ENCODE peak calls at places on chromosomes 6 and 20, in nine cellular contexts. One of them, this sample, is unnamed.

GRCh38 chr6:159871911-159872310 is 18.9 kb upstream of the MAS1 start:
- DNase-seq in ovary: no peak
- DNase-seq in sigmoid colon: no peak
- DNase-seq in GM23248: no peak
- DNase-seq in Peyer's patch: no peak
- DNase-seq in mammary epithelial cell: no peak
- DNase-seq in cardiac muscle cell: no peak
- DNase-seq in uterus: no peak
- DNase-seq in pancreas: no peak
- DNase-seq in this sample: no peak

GRCh38 chr6:56386717-56387116 is 139.3 kb upstream of the COL21A1 start:
- DNase-seq in mammary epithelial cell: no peak
- DNase-seq in uterus: no peak
- DNase-seq in pancreas: no peak
- DNase-seq in ovary: no peak
- DNase-seq in sigmoid colon: no peak
- DNase-seq in cardiac muscle cell: no peak
- DNase-seq in GM23248: no peak
- DNase-seq in Peyer's patch: no peak
- DNase-seq in this sample: no peak

GRCh38 chr6:116286773-116287358 is 7.1 kb upstream of the TSPYL1 start:
- DNase-seq in cardiac muscle cell: no peak
- DNase-seq in mammary epithelial cell: no peak
- DNase-seq in sigmoid colon: no peak
- DNase-seq in ovary: no peak
- DNase-seq in Peyer's patch: no peak
- DNase-seq in GM23248: no peak
- DNase-seq in pancreas: no peak
- DNase-seq in uterus: no peak
- DNase-seq in this sample: no peak

GRCh38 chr6:166588691-166589333 is 2.3 kb upstream of the RAMACL start:
- DNase-seq in mammary epithelial cell: no peak
- DNase-seq in cardiac muscle cell: no peak
- DNase-seq in Peyer's patch: no peak
- DNase-seq in pancreas: no peak
- DNase-seq in ovary: no peak
- DNase-seq in uterus: no peak
- DNase-seq in GM23248: peak; percentile 67
- DNase-seq in sigmoid colon: no peak
- DNase-seq in this sample: no peak

GRCh38 chr6:28587746-28588075 is 62.0 kb downstream of the GPX5 start:
- DNase-seq in GM23248: peak; percentile 56
- DNase-seq in sigmoid colon: no peak
- DNase-seq in pancreas: no peak
- DNase-seq in Peyer's patch: no peak
- DNase-seq in mammary epithelial cell: no peak
- DNase-seq in ovary: no peak
- DNase-seq in uterus: no peak
- DNase-seq in cardiac muscle cell: no peak
- DNase-seq in this sample: peak; percentile 61

GRCh38 chr6:170165501-170166117 is 125.3 kb downstream of the DLL1 start:
- DNase-seq in sigmoid colon: peak; percentile 64
- DNase-seq in GM23248: peak; percentile 10
- DNase-seq in Peyer's patch: peak; percentile 43
- DNase-seq in ovary: peak; percentile 70
- DNase-seq in pancreas: no peak
- DNase-seq in uterus: no peak
- DNase-seq in mammary epithelial cell: no peak
- DNase-seq in cardiac muscle cell: peak; percentile 29
- DNase-seq in this sample: peak; percentile 39

GRCh38 chr20:6919792-6920468 is 152.4 kb downstream of the BMP2 start:
- DNase-seq in ovary: no peak
- DNase-seq in uterus: no peak
- DNase-seq in mammary epithelial cell: no peak
- DNase-seq in Peyer's patch: no peak
- DNase-seq in cardiac muscle cell: no peak
- DNase-seq in GM23248: no peak
- DNase-seq in sigmoid colon: no peak
- DNase-seq in pancreas: no peak
- DNase-seq in this sample: no peak

GRCh38 chr20:49590163-49591017 is 22.5 kb upstream of the PTGIS start:
- DNase-seq in cardiac muscle cell: no peak
- DNase-seq in uterus: no peak
- DNase-seq in sigmoid colon: no peak
- DNase-seq in pancreas: no peak
- DNase-seq in GM23248: no peak
- DNase-seq in Peyer's patch: no peak
- DNase-seq in ovary: no peak
- DNase-seq in mammary epithelial cell: no peak
- DNase-seq in this sample: no peak

DNA sequence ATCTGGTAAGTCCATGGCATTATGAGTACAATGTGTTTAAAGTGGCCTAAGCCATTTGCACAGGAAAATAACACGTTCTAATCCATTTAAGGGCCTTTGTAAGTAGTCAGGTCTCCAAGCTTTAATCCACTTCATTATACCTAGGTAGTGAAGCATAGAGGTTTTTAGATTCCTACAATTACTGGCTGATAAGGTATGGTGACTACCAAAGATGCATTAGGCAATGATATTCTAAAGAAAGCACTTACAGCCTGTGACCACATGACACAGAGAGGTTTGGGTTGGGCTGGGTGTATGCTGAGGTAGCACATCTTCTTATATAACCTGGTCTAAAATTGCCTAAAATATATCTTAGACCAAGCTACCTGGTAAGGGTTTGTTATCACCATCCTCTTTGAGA is 504.4 kb downstream of the TFAP2B start:
- DNase-seq in sigmoid colon: no peak
- DNase-seq in uterus: no peak
- DNase-seq in cardiac muscle cell: no peak
- DNase-seq in Peyer's patch: no peak
- DNase-seq in pancreas: no peak
- DNase-seq in mammary epithelial cell: no peak
- DNase-seq in GM23248: no peak
- DNase-seq in ovary: no peak
- DNase-seq in this sample: no peak
- H3K27me3 ChIP-seq in sigmoid colon: no peaks in the 10 kb centered on the region
- H3K27me3 ChIP-seq in uterus: no peaks in the 10 kb centered on the region
- H3K27me3 ChIP-seq in cardiac muscle cell: no peaks in the 10 kb centered on the region
- H3K27me3 ChIP-seq in Peyer's patch: no peaks in the 10 kb centered on the region
- H3K27me3 ChIP-seq in pancreas: no peaks in the 10 kb centered on the region
- H3K27me3 ChIP-seq in mammary epithelial cell: no peaks in the 10 kb centered on the region
- H3K27me3 ChIP-seq in GM23248: no peaks in the 10 kb centered on the region
- H3K27me3 ChIP-seq in ovary: no peaks in the 10 kb centered on the region
- H3K27me3 ChIP-seq in this sample: no peaks in the 10 kb centered on the region

DNA sequence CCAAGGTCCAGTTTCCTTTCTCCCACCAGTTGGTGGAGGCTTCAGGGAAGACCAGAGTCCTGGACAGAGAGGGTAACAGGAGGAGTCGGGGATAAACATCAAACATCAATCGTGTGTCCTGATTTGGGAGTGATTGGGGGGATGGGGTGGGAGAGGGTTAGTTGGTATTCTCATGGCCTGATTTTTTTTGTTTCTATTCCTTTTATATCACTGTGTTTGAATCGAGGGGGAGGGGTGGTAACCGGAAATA is 365 bp upstream of the HSD17B8 start:
- DNase-seq in mammary epithelial cell: no peak
- DNase-seq in ovary: no peak
- DNase-seq in sigmoid colon: no peak
- DNase-seq in pancreas: no peak
- DNase-seq in cardiac muscle cell: no peak
- DNase-seq in uterus: no peak
- DNase-seq in Peyer's patch: no peak
- DNase-seq in GM23248: no peak
- DNase-seq in this sample: no peak
- H3K4me1 ChIP-seq in mammary epithelial cell: peaks cover 39% of the 10 kb centered on the region
- H3K4me1 ChIP-seq in ovary: peaks cover 31% of the 10 kb centered on the region
- H3K4me1 ChIP-seq in sigmoid colon: no peaks in the 10 kb centered on the region
- H3K4me1 ChIP-seq in pancreas: peaks cover 11% of the 10 kb centered on the region
- H3K4me1 ChIP-seq in cardiac muscle cell: peaks cover 18% of the 10 kb centered on the region
- H3K4me1 ChIP-seq in uterus: peaks cover 10% of the 10 kb centered on the region
- H3K4me1 ChIP-seq in Peyer's patch: peaks cover 28% of the 10 kb centered on the region
- H3K4me1 ChIP-seq in GM23248: peaks cover 43% of the 10 kb centered on the region
- H3K4me1 ChIP-seq in this sample: peaks cover 61% of the 10 kb centered on the region

GRCh38 chr6:137487947-137488735 is 6.1 kb downstream of the OLIG3 start:
- DNase-seq in Peyer's patch: no peak
- DNase-seq in mammary epithelial cell: no peak
- DNase-seq in GM23248: no peak
- DNase-seq in sigmoid colon: no peak
- DNase-seq in cardiac muscle cell: no peak
- DNase-seq in uterus: no peak
- DNase-seq in pancreas: no peak
- DNase-seq in ovary: no peak
- DNase-seq in this sample: no peak
- H3K27me3 ChIP-seq in Peyer's patch: peaks cover 57% of the 10 kb centered on the region
- H3K27me3 ChIP-seq in mammary epithelial cell: peaks cover 49% of the 10 kb centered on the region
- H3K27me3 ChIP-seq in GM23248: peaks cover 76% of the 10 kb centered on the region
- H3K27me3 ChIP-seq in sigmoid colon: peaks cover 35% of the 10 kb centered on the region
- H3K27me3 ChIP-seq in cardiac muscle cell: peaks cover 100% of the 10 kb centered on the region
- H3K27me3 ChIP-seq in uterus: peaks cover 5% of the 10 kb centered on the region
- H3K27me3 ChIP-seq in pancreas: no peaks in the 10 kb centered on the region
- H3K27me3 ChIP-seq in ovary: peaks cover 10% of the 10 kb centered on the region
- H3K27me3 ChIP-seq in this sample: peaks cover 82% of the 10 kb centered on the region

GRCh38 chr6:1113921-1114320 is 198.0 kb upstream of the FOXQ1 start:
- DNase-seq in cardiac muscle cell: no peak
- DNase-seq in sigmoid colon: no peak
- DNase-seq in pancreas: no peak
- DNase-seq in uterus: no peak
- DNase-seq in Peyer's patch: no peak
- DNase-seq in ovary: no peak
- DNase-seq in GM23248: no peak
- DNase-seq in mammary epithelial cell: no peak
- DNase-seq in this sample: no peak
- H3K4me1 ChIP-seq in cardiac muscle cell: no peaks in the 10 kb centered on the region
- H3K4me1 ChIP-seq in sigmoid colon: no peaks in the 10 kb centered on the region
- H3K4me1 ChIP-seq in pancreas: no peaks in the 10 kb centered on the region
- H3K4me1 ChIP-seq in uterus: no peaks in the 10 kb centered on the region
- H3K4me1 ChIP-seq in Peyer's patch: no peaks in the 10 kb centered on the region
- H3K4me1 ChIP-seq in ovary: no peaks in the 10 kb centered on the region
- H3K4me1 ChIP-seq in GM23248: no peaks in the 10 kb centered on the region
- H3K4me1 ChIP-seq in mammary epithelial cell: peaks cover 13% of the 10 kb centered on the region
- H3K4me1 ChIP-seq in this sample: no peaks in the 10 kb centered on the region

GRCh38 chr20:63104312-63105181 is 97.8 kb upstream of the BHLHE23 start:
- DNase-seq in sigmoid colon: no peak
- DNase-seq in cardiac muscle cell: no peak
- DNase-seq in GM23248: no peak
- DNase-seq in ovary: no peak
- DNase-seq in Peyer's patch: no peak
- DNase-seq in mammary epithelial cell: no peak
- DNase-seq in uterus: no peak
- DNase-seq in pancreas: no peak
- DNase-seq in this sample: peak; percentile 80
- H3K27me3 ChIP-seq in sigmoid colon: no peaks in the 10 kb centered on the region
- H3K27me3 ChIP-seq in cardiac muscle cell: peaks cover 55% of the 10 kb centered on the region
- H3K27me3 ChIP-seq in GM23248: no peaks in the 10 kb centered on the region
- H3K27me3 ChIP-seq in ovary: no peaks in the 10 kb centered on the region
- H3K27me3 ChIP-seq in Peyer's patch: no peaks in the 10 kb centered on the region
- H3K27me3 ChIP-seq in mammary epithelial cell: peaks cover 2% of the 10 kb centered on the region
- H3K27me3 ChIP-seq in uterus: no peaks in the 10 kb centered on the region
- H3K27me3 ChIP-seq in pancreas: no peaks in the 10 kb centered on the region
- H3K27me3 ChIP-seq in this sample: peaks cover 8% of the 10 kb centered on the region

GRCh38 chr6:148492654-148493290 is 150.1 kb downstream of the SASH1 start:
- DNase-seq in Peyer's patch: no peak
- DNase-seq in sigmoid colon: no peak
- DNase-seq in cardiac muscle cell: no peak
- DNase-seq in ovary: no peak
- DNase-seq in mammary epithelial cell: no peak
- DNase-seq in pancreas: no peak
- DNase-seq in uterus: no peak
- DNase-seq in GM23248: peak; percentile 82
- DNase-seq in this sample: peak; percentile 50

GRCh38 chr6:148494226-148494625 is 151.6 kb downstream of the SASH1 start:
- DNase-seq in cardiac muscle cell: no peak
- DNase-seq in Peyer's patch: no peak
- DNase-seq in pancreas: no peak
- DNase-seq in sigmoid colon: no peak
- DNase-seq in uterus: no peak
- DNase-seq in GM23248: peak; percentile 60
- DNase-seq in ovary: no peak
- DNase-seq in mammary epithelial cell: no peak
- DNase-seq in this sample: peak; percentile 55

GRCh38 chr6:148495029-148495428 is 152.4 kb downstream of the SASH1 start:
- DNase-seq in ovary: no peak
- DNase-seq in sigmoid colon: no peak
- DNase-seq in mammary epithelial cell: peak; percentile 56
- DNase-seq in pancreas: no peak
- DNase-seq in Peyer's patch: no peak
- DNase-seq in GM23248: peak; percentile 47
- DNase-seq in cardiac muscle cell: no peak
- DNase-seq in uterus: no peak
- DNase-seq in this sample: no peak

GRCh38 chr6:148493374-148493773 is 150.7 kb downstream of the SASH1 start:
- DNase-seq in sigmoid colon: no peak
- DNase-seq in uterus: no peak
- DNase-seq in ovary: no peak
- DNase-seq in pancreas: no peak
- DNase-seq in Peyer's patch: no peak
- DNase-seq in cardiac muscle cell: no peak
- DNase-seq in mammary epithelial cell: no peak
- DNase-seq in GM23248: peak; percentile 27
- DNase-seq in this sample: no peak

GRCh38 chr6:148491638-148492210 is 149.1 kb downstream of the SASH1 start:
- DNase-seq in ovary: no peak
- DNase-seq in Peyer's patch: no peak
- DNase-seq in GM23248: peak; percentile 82
- DNase-seq in mammary epithelial cell: no peak
- DNase-seq in pancreas: no peak
- DNase-seq in sigmoid colon: no peak
- DNase-seq in cardiac muscle cell: no peak
- DNase-seq in uterus: no peak
- DNase-seq in this sample: peak; percentile 65
- H3K4me1 ChIP-seq in ovary: peaks cover 6% of the 10 kb centered on the region
- H3K4me1 ChIP-seq in Peyer's patch: no peaks in the 10 kb centered on the region
- H3K4me1 ChIP-seq in GM23248: peaks cover 58% of the 10 kb centered on the region
- H3K4me1 ChIP-seq in mammary epithelial cell: peaks cover 8% of the 10 kb centered on the region
- H3K4me1 ChIP-seq in pancreas: no peaks in the 10 kb centered on the region
- H3K4me1 ChIP-seq in sigmoid colon: no peaks in the 10 kb centered on the region
- H3K4me1 ChIP-seq in cardiac muscle cell: no peaks in the 10 kb centered on the region
- H3K4me1 ChIP-seq in uterus: no peaks in the 10 kb centered on the region
- H3K4me1 ChIP-seq in this sample: peaks cover 34% of the 10 kb centered on the region

DNA sequence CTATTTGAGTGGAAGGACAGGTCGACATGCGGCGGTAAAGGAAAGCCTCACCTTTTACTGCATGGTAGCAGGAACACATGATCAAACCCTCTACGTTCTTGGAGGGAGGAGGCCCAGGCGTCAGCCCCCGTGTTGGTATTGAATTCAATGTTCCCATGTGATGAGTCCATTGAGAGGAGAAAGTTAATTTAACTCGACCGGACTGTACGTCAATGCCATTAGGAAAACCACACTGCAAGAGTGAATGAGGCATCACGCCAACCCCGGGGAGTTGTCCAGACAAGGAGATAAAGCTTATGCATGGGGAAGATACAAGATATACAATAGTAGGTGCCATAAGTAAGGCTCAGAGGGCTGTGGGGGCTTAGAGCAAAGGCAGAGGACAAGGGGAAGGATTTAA is 213.9 kb upstream of the ECI2 start:
- DNase-seq in mammary epithelial cell: no peak
- DNase-seq in Peyer's patch: no peak
- DNase-seq in sigmoid colon: no peak
- DNase-seq in ovary: no peak
- DNase-seq in pancreas: no peak
- DNase-seq in GM23248: no peak
- DNase-seq in cardiac muscle cell: no peak
- DNase-seq in uterus: no peak
- DNase-seq in this sample: no peak
- H3K27me3 ChIP-seq in mammary epithelial cell: no peaks in the 10 kb centered on the region
- H3K27me3 ChIP-seq in Peyer's patch: no peaks in the 10 kb centered on the region
- H3K27me3 ChIP-seq in sigmoid colon: no peaks in the 10 kb centered on the region
- H3K27me3 ChIP-seq in ovary: no peaks in the 10 kb centered on the region
- H3K27me3 ChIP-seq in pancreas: no peaks in the 10 kb centered on the region
- H3K27me3 ChIP-seq in GM23248: no peaks in the 10 kb centered on the region
- H3K27me3 ChIP-seq in cardiac muscle cell: no peaks in the 10 kb centered on the region
- H3K27me3 ChIP-seq in uterus: no peaks in the 10 kb centered on the region
- H3K27me3 ChIP-seq in this sample: no peaks in the 10 kb centered on the region